ENCODE peak calls at places on chromosomes 3 and 15, in eight cellular contexts. Z is mammary epithelial cell; H is tibial artery; V is mesenchymal stem cell; G is PC-3; W is heart right ventricle; Q is heart left ventricle; I is CD8-positive, alpha-beta memory T cell. O is an unnamed sample. For H3K9me3, the result is how much of the 10 kb centered on the place peaks cover.

GRCh38 chr15:30990036-30990435 is 1.4 kb downstream of the MTMR10 start:
- DNase-seq in Z (no peak), V (peak), I (no peak), W (no peak), G (no peak), H (no peak), Q (no peak), O (no peak)

GRCh38 chr15:91329914-91330313 is 229.9 kb downstream of the SV2B start:
- DNase-seq in V (no peak), Q (no peak), I (no peak), H (no peak), W (no peak), Z (no peak), G (no peak), O (no peak)

GRCh38 chr3:37477275-37477674 is 302.9 kb upstream of the LRRFIP2 start:
- DNase-seq in H (no peak), W (no peak), Z (no peak), V (no peak), Q (no peak), G (no peak), I (no peak), O (no peak)

GRCh38 chr15:58608129-58608590 is 141.3 kb downstream of the ADAM10 start:
- DNase-seq in Q (no peak), H (no peak), I (no peak), G (no peak), W (no peak), Z (no peak), V (peak), O (no peak)

GRCh38 chr3:49493901-49494300 is 23.8 kb downstream of the DAG1 start:
- DNase-seq in I (no peak), W (no peak), V (no peak), G (no peak), H (no peak), Z (no peak), Q (no peak), O (no peak)

GRCh38 chr15:80775340-80775739 is 3.8 kb upstream of the CEMIP start:
- DNase-seq in Z (no peak), W (no peak), G (no peak), V (no peak), H (no peak), Q (no peak), I (no peak), O (no peak)

GRCh38 chr15:63308947-63309346 is 31.5 kb downstream of the APH1B start:
- DNase-seq in G (peak), Z (no peak), W (no peak), I (no peak), V (no peak), Q (no peak), H (no peak), O (no peak)

GRCh38 chr15:44545934-44546802 is 9.2 kb downstream of the EIF3J start:
- DNase-seq in Z (peak), I (no peak), Q (no peak), H (no peak), G (peak), W (peak), V (peak), O (no peak)

GRCh38 chr3:42747581-42747980 is 25.5 kb downstream of the CCDC13 start:
- DNase-seq in Z (no peak), V (no peak), G (no peak), W (no peak), I (no peak), Q (no peak), H (peak), O (no peak)

GRCh38 chr3:190005343-190006113 is 115.2 kb downstream of the P3H2 start:
- DNase-seq in G (no peak), I (no peak), W (no peak), V (no peak), Q (no peak), H (no peak), Z (no peak), O (no peak)

GRCh38 chr15:66622677-66623076 is 56.9 kb upstream of the LCTL start:
- DNase-seq in I (no peak), V (no peak), Z (no peak), G (no peak), Q (no peak), H (no peak), W (no peak), O (no peak)

GRCh38 chr3:172097585-172097984 is 58.2 kb downstream of the FNDC3B start:
- DNase-seq in V (no peak), H (no peak), W (no peak), Z (no peak), I (no peak), Q (no peak), G (no peak), O (no peak)

GRCh38 chr15:60744826-60745225 is 265.9 kb upstream of the ICE2 start:
- DNase-seq in V (no peak), G (no peak), W (peak), Z (no peak), Q (peak), I (no peak), H (peak), O (no peak)

GRCh38 chr15:60740231-60740630 is 261.3 kb upstream of the ICE2 start:
- DNase-seq in W (no peak), H (no peak), I (no peak), Q (no peak), Z (no peak), G (no peak), V (no peak), O (no peak)

GRCh38 chr15:60740787-60741354 is 261.9 kb upstream of the ICE2 start:
- DNase-seq in I (no peak), Q (no peak), H (no peak), V (peak), G (no peak), Z (no peak), W (no peak), O (no peak)

DNA sequence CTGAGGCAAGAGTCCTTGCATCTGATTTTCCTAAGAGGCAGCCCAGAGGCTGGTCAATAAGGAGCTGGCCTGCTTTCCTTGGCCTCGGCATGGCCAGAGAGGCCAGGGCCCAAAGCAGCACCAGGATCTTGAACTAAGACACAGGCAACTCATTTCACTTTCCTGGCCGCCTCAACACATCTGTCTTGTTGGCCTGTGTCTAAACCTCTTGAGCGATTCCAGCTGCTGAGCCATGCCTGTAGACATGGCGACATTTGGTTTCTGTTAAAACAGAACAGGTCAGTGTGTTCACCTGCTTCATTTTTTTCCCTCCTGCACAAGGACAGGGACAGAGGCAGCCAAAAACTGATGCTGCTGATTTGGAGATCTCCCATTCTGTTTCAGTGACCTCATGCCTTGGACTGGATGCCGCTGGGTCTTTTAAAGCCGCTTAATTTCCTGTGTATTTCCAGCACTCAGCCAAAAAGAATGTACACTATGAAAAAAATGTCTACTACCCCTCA is 266.6 kb upstream of the ICE2 start:
- DNase-seq in H (peak), Q (peak), Z (no peak), I (no peak), V (peak), W (peak), G (no peak), O (no peak)
- H3K4me3 ChIP-seq in H (no peak), Q (no peak), Z (no peak), I (no peak), V (no peak), W (no peak), G (no peak), O (no peak)

DNA sequence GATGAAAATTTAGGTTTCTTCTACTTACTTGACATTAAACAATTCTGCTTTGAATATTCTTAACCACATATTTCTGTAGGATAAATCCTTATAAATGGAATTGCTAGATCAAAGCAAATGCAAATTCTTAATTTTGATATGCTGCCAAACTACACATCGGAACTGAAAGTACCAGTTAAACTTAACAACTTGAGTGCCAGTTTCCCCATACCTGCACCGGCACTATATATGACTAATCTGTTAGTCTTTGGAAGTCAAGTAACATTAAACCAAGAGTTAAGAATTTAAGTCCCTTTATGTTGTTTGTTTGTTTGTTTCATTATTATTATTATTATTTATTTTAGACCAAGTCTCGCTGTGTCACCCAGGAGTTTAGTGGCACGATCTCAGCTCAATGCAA is 103.9 kb upstream of the AKAP13 start:
- DNase-seq in W (no peak), H (no peak), G (peak), Q (no peak), V (no peak), Z (no peak), I (no peak), O (no peak)
- H3K9me3 ChIP-seq in W (under half), H (under half), G (under half), Q (under half), V (under half), Z (under half), I (under half), O (under half)

GRCh38 chr3:141326626-141327025 is 41.7 kb upstream of the ZBTB38 start:
- DNase-seq in Q (no peak), H (no peak), G (no peak), W (no peak), V (no peak), Z (no peak), I (no peak), O (no peak)

GRCh38 chr3:141321109-141321497 is 47.2 kb upstream of the ZBTB38 start:
- DNase-seq in W (no peak), G (peak), H (no peak), V (peak), I (no peak), Z (no peak), Q (no peak), O (no peak)

GRCh38 chr3:141320399-141321108 is 47.8 kb upstream of the ZBTB38 start:
- DNase-seq in W (no peak), V (no peak), Z (no peak), Q (no peak), I (no peak), H (no peak), G (no peak), O (no peak)

GRCh38 chr3:141326123-141326522 is 42.2 kb upstream of the ZBTB38 start:
- DNase-seq in Z (no peak), Q (no peak), G (no peak), W (no peak), H (no peak), I (no peak), V (no peak), O (no peak)

GRCh38 chr3:141323936-141324704 is 44.2 kb upstream of the ZBTB38 start:
- DNase-seq in Q (no peak), W (no peak), I (no peak), V (no peak), Z (no peak), G (no peak), H (no peak), O (no peak)
- H3K4me3 ChIP-seq in Q (no peak), W (no peak), I (no peak), V (no peak), Z (no peak), G (no peak), H (no peak), O (no peak)

GRCh38 chr15:96031426-96031825 is 299.1 kb upstream of the NR2F2 start:
- DNase-seq in I (no peak), V (no peak), Z (no peak), G (no peak), H (no peak), Q (no peak), W (no peak), O (no peak)
- H3K9me3 ChIP-seq in I (under half), V (under half), Z (under half), G (under half), H (under half), Q (under half), W (under half), O (under half)

GRCh38 chr3:129689036-129689435 is 82.6 kb upstream of the PLXND1 start:
- DNase-seq in Q (no peak), Z (no peak), G (no peak), W (no peak), V (no peak), H (no peak), I (no peak), O (no peak)
- H3K4me3 ChIP-seq in Q (no peak), Z (no peak), G (no peak), W (peak), V (no peak), H (no peak), I (no peak), O (no peak)

GRCh38 chr15:25249236-25250010 is 189.4 kb downstream of the UBE3A start:
- DNase-seq in W (peak), V (no peak), Z (no peak), H (no peak), Q (peak), I (no peak), G (no peak), O (no peak)

GRCh38 chr15:25250011-25250596 is 188.7 kb downstream of the UBE3A start:
- DNase-seq in G (no peak), W (peak), V (no peak), Z (no peak), I (no peak), Q (peak), H (no peak), O (no peak)

GRCh38 chr15:25250906-25251622 is 187.8 kb downstream of the UBE3A start:
- DNase-seq in G (no peak), I (no peak), Z (no peak), Q (peak), H (no peak), V (no peak), W (no peak), O (no peak)

GRCh38 chr15:25248583-25249235 is 190.1 kb downstream of the UBE3A start:
- DNase-seq in W (peak), Z (no peak), G (no peak), H (no peak), V (no peak), I (no peak), Q (peak), O (peak)

GRCh38 chr15:25251700-25252390 is 187.0 kb downstream of the UBE3A start:
- DNase-seq in V (no peak), W (no peak), Z (no peak), G (no peak), I (no peak), H (no peak), Q (peak), O (no peak)
- H3K9me3 ChIP-seq in V (under half), W (half or more), Z (under half), G (under half), I (under half), H (half or more), Q (under half), O (under half)

GRCh38 chr15:70761046-70761445 is 2.3 kb downstream of the UACA start:
- DNase-seq in H (no peak), Z (no peak), Q (no peak), W (no peak), V (no peak), G (peak), I (no peak), O (no peak)
- H3K4me3 ChIP-seq in H (peak), Z (no peak), Q (no peak), W (peak), V (no peak), G (peak), I (no peak), O (peak)

GRCh38 chr15:86328658-86329057 is 249.0 kb downstream of the AGBL1 start:
- DNase-seq in I (no peak), H (no peak), V (no peak), W (no peak), Z (no peak), G (no peak), Q (no peak), O (no peak)

GRCh38 chr15:86336051-86336788 is 256.5 kb downstream of the AGBL1 start:
- DNase-seq in G (peak), H (no peak), I (no peak), Q (no peak), Z (peak), W (no peak), V (peak), O (no peak)

GRCh38 chr15:86337071-86337470 is 257.4 kb downstream of the AGBL1 start:
- DNase-seq in H (no peak), Z (no peak), I (no peak), W (no peak), V (peak), Q (no peak), G (no peak), O (no peak)

GRCh38 chr15:86329311-86330013 is 249.8 kb downstream of the AGBL1 start:
- DNase-seq in G (no peak), Q (no peak), V (no peak), I (no peak), H (no peak), Z (peak), W (no peak), O (no peak)

GRCh38 chr15:86333819-86334218 is 254.1 kb downstream of the AGBL1 start:
- DNase-seq in G (no peak), I (no peak), H (no peak), W (no peak), V (no peak), Q (no peak), Z (peak), O (no peak)
- H3K9me3 ChIP-seq in G (under half), I (under half), H (under half), W (under half), V (under half), Q (under half), Z (under half), O (under half)

O was measured in upper lobe of left lung.